ENCODE peak calls at places on chromosomes 4 and X, in seven cellular contexts. A is prostate gland, Q is endothelial cell of umbilical vein, T is A549, J is breast epithelium, H is sigmoid colon, Y is tibial nerve. P is an unnamed sample.

GRCh38 chrX:34521563-34521962 is 135.5 kb downstream of the TMEM47 start:
- DNase-seq in Q (peak), Y (no peak), T (peak), A (no peak), J (no peak), H (no peak), P (no peak)

GRCh38 chrX:17553451-17553850 is 178.5 kb downstream of the NHS start:
- DNase-seq in H (no peak), Q (peak), A (peak), J (no peak), Y (no peak), T (peak), P (no peak)

GRCh38 chrX:101409043-101409442 is 1.0 kb downstream of the HNRNPH2 start:
- DNase-seq in Q (no peak), J (no peak), Y (no peak), A (no peak), H (no peak), T (no peak), P (no peak)

GRCh38 chr4:150782311-150782710 is 200.4 kb downstream of the MAB21L2 start:
- DNase-seq in A (no peak), H (no peak), J (no peak), Q (peak), Y (no peak), T (no peak), P (no peak)

GRCh38 chr4:17898553-17898952 is 87.8 kb downstream of the NCAPG start:
- DNase-seq in A (no peak), T (no peak), J (no peak), Y (no peak), H (no peak), Q (peak), P (no peak)

GRCh38 chr4:11337287-11337686 is 91.4 kb downstream of the HS3ST1 start:
- DNase-seq in A (no peak), H (no peak), Q (no peak), Y (no peak), J (no peak), T (no peak), P (no peak)

GRCh38 chr4:119034276-119035008 is 101.2 kb upstream of the MYOZ2 start:
- DNase-seq in H (no peak), Q (no peak), A (no peak), Y (no peak), T (no peak), J (no peak), P (no peak)

GRCh38 chr4:42865572-42866189 is 26.8 kb upstream of the GRXCR1 start:
- DNase-seq in Q (peak), T (peak), J (no peak), A (peak), Y (peak), H (no peak), P (no peak)

GRCh38 chr4:93217423-93217822 is 611.1 kb upstream of the ATOH1 start:
- DNase-seq in H (no peak), A (no peak), Y (no peak), J (no peak), Q (no peak), T (no peak), P (no peak)

GRCh38 chr4:43453058-43453457 is 560.5 kb downstream of the GRXCR1 start:
- DNase-seq in H (no peak), A (no peak), J (no peak), T (no peak), Q (no peak), Y (no peak), P (no peak)

GRCh38 chrX:9033179-9033578 is 748 bp downstream of the FAM9B start:
- DNase-seq in Y (no peak), H (no peak), T (no peak), J (no peak), A (no peak), Q (no peak), P (no peak)

GRCh38 chrX:78548012-78548411 is 111.1 kb downstream of the RTL3 start:
- DNase-seq in J (no peak), T (no peak), Q (no peak), H (no peak), Y (no peak), A (no peak), P (no peak)

GRCh38 chrX:105837227-105837626 is 14.9 kb downstream of the NRK start:
- DNase-seq in A (peak), Q (peak), J (peak), H (peak), T (no peak), Y (peak), P (no peak)

GRCh38 chr4:52094746-52095145 is 43.6 kb downstream of the SPATA18 start:
- DNase-seq in J (no peak), A (no peak), H (no peak), T (no peak), Q (no peak), Y (no peak), P (no peak)

GRCh38 chr4:54234497-54235205 is 5.6 kb downstream of the PDGFRA start:
- DNase-seq in T (no peak), H (no peak), A (no peak), J (no peak), Y (no peak), Q (no peak), P (no peak)

DNA sequence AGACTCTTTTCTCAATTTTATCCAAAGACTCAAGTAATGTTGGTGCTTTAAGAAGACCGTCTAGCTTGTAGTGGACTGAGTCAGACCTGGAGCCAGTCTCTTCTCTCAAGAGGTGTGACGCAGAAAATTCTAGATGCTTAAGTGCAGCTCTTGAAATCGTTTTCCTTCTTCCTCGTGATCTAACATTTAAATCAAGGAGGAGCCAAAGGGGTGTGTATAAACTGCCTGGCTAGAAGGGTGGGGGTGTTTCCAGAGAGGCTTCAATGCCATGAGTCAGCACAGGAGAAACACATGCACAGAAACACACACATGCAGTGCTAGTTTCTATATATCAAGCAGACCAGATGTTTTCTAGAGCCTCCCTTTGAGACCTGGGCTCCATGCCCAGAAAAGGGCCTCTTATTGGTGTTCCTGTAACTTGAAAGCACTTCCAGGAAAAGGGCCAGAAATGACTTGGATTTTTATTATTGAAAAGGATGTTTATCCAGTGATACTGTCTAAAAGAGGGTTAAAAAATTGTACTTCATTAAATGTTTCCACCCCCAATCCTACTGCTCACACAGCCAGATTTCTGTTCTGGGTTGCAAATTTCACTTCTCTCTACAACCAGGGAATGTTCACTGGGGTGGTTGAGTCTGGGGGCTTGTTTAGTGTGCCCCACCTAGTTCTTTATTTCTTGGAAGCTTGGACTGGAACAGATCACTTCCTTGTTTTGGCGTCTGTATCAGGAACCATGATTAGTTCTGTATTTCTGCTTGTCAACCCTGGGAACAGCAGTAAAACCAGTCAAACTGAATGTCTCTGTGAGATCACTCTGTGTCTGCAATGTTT is at the start of gene CLIC2:
- DNase-seq in J (no peak), H (no peak), Q (peak), Y (peak), T (peak), A (no peak), P (peak)
- TF ChIP-seq POLR2A in J (no peak), H (no peak), Q (no peak), Y (peak), T (no peak), A (no peak), P (no peak)

GRCh38 chr4:40992472-40993298 is 221.7 kb downstream of the APBB2 start:
- DNase-seq in A (no peak), T (peak), H (no peak), Y (no peak), Q (peak), J (no peak), P (no peak)
- TF ChIP-seq POLR2A in A (no peak), T (no peak), H (no peak), Y (no peak), Q (no peak), J (no peak), P (no peak)

GRCh38 chrX:3631196-3631595 is 82.3 kb downstream of the PRKX start:
- DNase-seq in J (no peak), T (no peak), Q (no peak), A (no peak), Y (no peak), H (no peak), P (no peak)

GRCh38 chrX:3627579-3627978 is 85.9 kb downstream of the PRKX start:
- DNase-seq in J (no peak), Q (no peak), A (no peak), Y (no peak), H (no peak), T (no peak), P (no peak)
- TF ChIP-seq POLR2A in J (no peak), Q (no peak), A (no peak), Y (no peak), H (no peak), T (no peak), P (no peak)

GRCh38 chr4:1871471-1872021 is 353 bp downstream of the NSD2 start:
- DNase-seq in Q (peak), A (no peak), H (peak), Y (no peak), J (no peak), T (peak), P (no peak)
- TF ChIP-seq POLR2A in Q (no peak), A (no peak), H (no peak), Y (no peak), J (no peak), T (no peak), P (no peak)

GRCh38 chr4:90127223-90127705 is at the start of gene CCSER1:
- DNase-seq in A (peak), T (peak), J (peak), Q (peak), Y (peak), H (peak), P (peak)
- TF ChIP-seq POLR2A in A (peak), T (peak), J (peak), Q (peak), Y (peak), H (peak), P (peak)

GRCh38 chrX:86051741-86052140 is 4.4 kb upstream of the CHM start:
- DNase-seq in A (no peak), H (no peak), Y (no peak), Q (no peak), J (no peak), T (no peak), P (no peak)

GRCh38 chrX:86044210-86044609 is 3.1 kb downstream of the CHM start:
- DNase-seq in Y (no peak), J (no peak), Q (no peak), H (no peak), T (no peak), A (no peak), P (no peak)

GRCh38 chrX:86047174-86047991 is at the start of gene CHM:
- DNase-seq in Q (peak), T (peak), A (peak), H (peak), J (no peak), Y (peak), P (peak)
- TF ChIP-seq POLR2A in Q (peak), T (peak), A (peak), H (no peak), J (no peak), Y (peak), P (no peak)

P was measured in suprapubic skin.